ENCODE peak calls at places on chromosomes 1 and 21, in nine cellular contexts. E, J, Q, N, P, M, B, H and Y are unnamed samples.

GRCh38 chr1:170539154-170539553 is 7.2 kb downstream of the GORAB start:
- DNase-seq in E (no peak), J (no peak), Q (no peak), N (no peak), P (no peak), M (no peak), B (no peak), H (no peak), Y (no peak)

GRCh38 chr1:36208978-36209708 is 15.1 kb upstream of the THRAP3 start:
- DNase-seq in E (no peak), J (no peak), Q (no peak), N (peak; percentile 56), P (no peak), M (no peak), B (no peak), H (no peak), Y (no peak)

GRCh38 chr1:192809286-192810252 is 730 bp downstream of the RGS2 start:
- DNase-seq in E (peak; percentile 47), J (peak; percentile 46), Q (peak; percentile 46), N (peak; percentile 38), P (peak; percentile 78), M (peak; percentile 49), B (peak; percentile 55), H (no peak), Y (peak; percentile 37)

GRCh38 chr1:21139601-21140000 is 37.1 kb downstream of the EIF4G3 start:
- DNase-seq in E (no peak), J (no peak), Q (peak; percentile 63), N (no peak), P (no peak), M (no peak), B (peak; percentile 62), H (no peak), Y (peak; percentile 38)

GRCh38 chr1:167219646-167220536 is 795 bp upstream of the POU2F1 start:
- DNase-seq in E (peak; percentile 43), J (peak; percentile 95), Q (peak; percentile 84), N (peak; percentile 37), P (no peak), M (peak; percentile 81), B (peak; percentile 87), H (peak; percentile 33), Y (peak; percentile 73)

GRCh38 chr21:39968010-39968409 is 100.8 kb downstream of the PCP4 start:
- DNase-seq in E (no peak), J (no peak), Q (no peak), N (no peak), P (no peak), M (no peak), B (no peak), H (no peak), Y (no peak)

GRCh38 chr1:44237721-44238457 is 24.6 kb downstream of the DMAP1 start:
- DNase-seq in E (peak; percentile 76), J (peak; percentile 90), Q (peak; percentile 79), N (peak; percentile 71), P (no peak), M (no peak), B (no peak), H (no peak), Y (peak; percentile 74)

GRCh38 chr1:85471558-85471957 is 6.6 kb upstream of the DDAH1 start:
- DNase-seq in E (no peak), J (no peak), Q (no peak), N (no peak), P (no peak), M (no peak), B (no peak), H (no peak), Y (no peak)

GRCh38 chr1:201693887-201694614 is 134.9 kb upstream of the IPO9 start:
- DNase-seq in E (no peak), J (no peak), Q (peak; percentile 45), N (no peak), P (no peak), M (no peak), B (no peak), H (no peak), Y (peak; percentile 41)

DNA sequence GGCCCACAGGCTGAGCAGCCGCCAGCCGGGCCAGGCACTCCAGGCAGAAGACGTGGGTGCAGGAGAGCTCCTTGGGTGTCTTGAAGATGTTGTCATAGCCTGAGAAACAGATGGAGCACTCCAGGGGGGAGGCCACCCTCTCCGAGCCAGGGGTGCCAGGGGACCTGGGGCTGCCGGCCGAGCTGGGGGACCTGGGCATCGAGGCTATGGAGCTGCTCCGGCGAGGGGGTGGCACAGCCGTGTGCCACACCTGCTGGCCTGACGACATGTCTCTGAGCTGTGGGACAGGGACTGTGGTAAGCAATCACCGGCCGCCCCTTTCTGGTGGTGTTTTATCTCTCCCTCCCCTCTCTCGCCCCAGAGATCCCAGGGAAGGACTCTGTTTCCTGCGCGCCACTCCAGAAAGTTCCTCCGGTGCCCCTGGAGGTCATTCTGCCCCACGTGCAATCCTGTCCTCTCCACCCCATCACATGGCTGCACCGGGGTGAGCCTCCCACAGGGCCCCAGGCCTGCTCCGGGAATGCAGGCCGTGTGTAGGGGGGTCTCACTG is 1.7 kb downstream of the RNF223 start:
- DNase-seq in E (no peak), J (no peak), Q (no peak), N (no peak), P (no peak), M (no peak), B (no peak), H (no peak), Y (no peak)
- H3K4me3 ChIP-seq in E (no peak overlapping the region), J (no peak overlapping the region), Q (no peak overlapping the region), N (no peak overlapping the region), P (no peak overlapping the region), M (no peak overlapping the region), B (no peak overlapping the region), H (no peak overlapping the region), Y (no peak overlapping the region)

DNA sequence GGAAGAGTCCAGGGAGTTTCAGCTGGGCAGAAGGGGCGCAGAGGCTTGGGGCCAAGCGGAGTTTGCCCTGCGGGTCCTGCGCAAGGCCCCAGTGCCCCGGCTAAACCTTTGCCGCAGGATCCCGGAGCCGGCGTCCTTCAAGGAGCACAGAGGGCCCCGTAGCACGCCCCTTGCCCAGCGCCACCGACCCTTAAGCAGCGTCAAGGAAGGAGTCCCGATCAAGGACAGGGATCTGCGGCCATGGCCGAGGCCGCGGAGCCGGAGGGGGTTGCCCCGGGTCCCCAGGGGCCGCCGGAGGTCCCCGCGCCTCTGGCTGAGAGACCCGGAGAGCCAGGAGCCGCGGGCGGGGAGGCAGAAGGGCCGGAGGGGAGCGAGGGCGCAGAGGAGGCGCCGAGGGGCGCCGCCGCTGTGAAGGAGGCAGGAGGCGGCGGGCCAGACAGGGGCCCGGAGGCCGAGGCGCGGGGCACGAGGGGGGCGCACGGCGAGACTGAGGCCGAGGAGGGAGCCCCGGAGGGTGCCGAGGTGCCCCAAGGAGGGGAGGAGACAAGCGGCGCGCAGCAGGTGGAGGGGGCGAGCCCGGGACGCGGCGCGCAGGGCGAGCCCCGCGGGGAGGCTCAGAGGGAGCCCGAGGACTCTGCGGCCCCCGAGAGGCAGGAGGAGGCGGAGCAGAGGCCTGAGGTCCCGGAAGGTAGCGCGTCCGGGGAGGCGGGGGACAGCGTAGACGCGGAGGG is 520 bp downstream of the CLIC6 start:
- DNase-seq in E (no peak), J (no peak), Q (no peak), N (no peak), P (no peak), M (no peak), B (no peak), H (no peak), Y (peak; percentile 26)
- H3K4me3 ChIP-seq in E (no peak overlapping the region), J (peak overlapping the region; percentile 63), Q (no peak overlapping the region), N (no peak overlapping the region), P (peak overlapping the region; percentile 73), M (no peak overlapping the region), B (peak overlapping the region; percentile 62), H (no peak overlapping the region), Y (no peak overlapping the region)

GRCh38 chr1:56489695-56490094 is 89.7 kb downstream of the PLPP3 start:
- DNase-seq in E (no peak), J (no peak), Q (no peak), N (no peak), P (no peak), M (no peak), B (no peak), H (no peak), Y (no peak)

GRCh38 chr1:56494306-56494705 is 85.1 kb downstream of the PLPP3 start:
- DNase-seq in E (no peak), J (no peak), Q (no peak), N (no peak), P (no peak), M (no peak), B (no peak), H (no peak), Y (no peak)

GRCh38 chr1:56490619-56491018 is 88.7 kb downstream of the PLPP3 start:
- DNase-seq in E (no peak), J (no peak), Q (no peak), N (no peak), P (no peak), M (no peak), B (no peak), H (no peak), Y (no peak)

GRCh38 chr1:56493826-56494225 is 85.5 kb downstream of the PLPP3 start:
- DNase-seq in E (no peak), J (no peak), Q (no peak), N (no peak), P (no peak), M (no peak), B (no peak), H (no peak), Y (no peak)

GRCh38 chr1:56491441-56491840 is 87.9 kb downstream of the PLPP3 start:
- DNase-seq in E (peak; percentile 78), J (no peak), Q (peak; percentile 8), N (peak; percentile 56), P (no peak), M (no peak), B (no peak), H (no peak), Y (peak; percentile 51)
- H3K4me3 ChIP-seq in E (no peak overlapping the region), J (no peak overlapping the region), Q (no peak overlapping the region), N (no peak overlapping the region), P (no peak overlapping the region), M (no peak overlapping the region), B (no peak overlapping the region), H (no peak overlapping the region), Y (no peak overlapping the region)

GRCh38 chr1:70431874-70432273 is 20.8 kb downstream of the CTH start:
- DNase-seq in E (no peak), J (no peak), Q (no peak), N (no peak), P (no peak), M (no peak), B (no peak), H (no peak), Y (no peak)

GRCh38 chr1:70427976-70428375 is 16.9 kb downstream of the CTH start:
- DNase-seq in E (peak; percentile 9), J (no peak), Q (no peak), N (peak; percentile 6), P (no peak), M (no peak), B (no peak), H (no peak), Y (no peak)

GRCh38 chr1:70426154-70427131 is 15.4 kb downstream of the CTH start:
- DNase-seq in E (no peak), J (no peak), Q (no peak), N (no peak), P (no peak), M (no peak), B (no peak), H (peak; percentile 62), Y (no peak)

GRCh38 chr1:70431317-70431716 is 20.2 kb downstream of the CTH start:
- DNase-seq in E (no peak), J (no peak), Q (no peak), N (no peak), P (no peak), M (no peak), B (no peak), H (no peak), Y (no peak)

DNA sequence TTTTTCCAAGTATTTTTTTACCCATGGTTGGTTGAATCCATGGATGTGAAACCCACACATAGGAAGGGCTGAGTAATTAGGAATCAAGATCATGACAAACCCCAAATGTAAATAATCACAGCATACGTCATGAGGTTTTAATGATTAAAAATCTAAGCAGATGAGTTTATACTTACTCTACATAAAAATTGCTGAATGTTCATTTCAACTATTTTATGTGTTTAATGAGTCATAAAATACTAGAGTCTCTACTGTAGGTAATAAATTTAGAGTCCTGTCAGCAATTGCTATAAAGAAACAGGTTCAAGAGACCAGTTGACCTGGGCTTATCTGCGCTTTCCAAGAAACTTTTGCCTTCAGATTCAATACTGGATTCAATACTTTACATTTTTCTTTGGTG is 18.2 kb downstream of the CTH start:
- DNase-seq in E (peak; percentile 17), J (no peak), Q (no peak), N (no peak), P (no peak), M (no peak), B (no peak), H (no peak), Y (no peak)
- H3K4me3 ChIP-seq in E (no peak overlapping the region), J (no peak overlapping the region), Q (no peak overlapping the region), N (no peak overlapping the region), P (no peak overlapping the region), M (no peak overlapping the region), B (no peak overlapping the region), H (no peak overlapping the region), Y (no peak overlapping the region)